ENCODE peak calls at places on chromosome 17, in seven cellular contexts. N is HCT116, J is esophagus squamous epithelium, X is prostate gland, T is uterus, S is A549, I is sigmoid colon. B is an unnamed sample.

GRCh38 chr17:80732268-80732667 is 187.6 kb downstream of the RPTOR start:
- DNase-seq in N (no peak), J (no peak), X (no peak), T (no peak), S (no peak), I (no peak), B (no peak)

GRCh38 chr17:62703776-62704380 is 76.4 kb downstream of the MRC2 start:
- DNase-seq in N (no peak), J (no peak), X (peak), T (peak), S (peak), I (peak), B (peak)

GRCh38 chr17:32755045-32755805 is 121.7 kb downstream of the MYO1D start:
- DNase-seq in N (peak), J (no peak), X (no peak), T (no peak), S (peak), I (no peak), B (no peak)

GRCh38 chr17:79791354-79792123 is 5.3 kb downstream of the CBX8 start:
- DNase-seq in N (no peak), J (no peak), X (no peak), T (no peak), S (no peak), I (no peak), B (no peak)

GRCh38 chr17:13561606-13562270 is 40.0 kb downstream of the HS3ST3A1 start:
- DNase-seq in N (no peak), J (no peak), X (no peak), T (no peak), S (peak), I (no peak), B (no peak)

GRCh38 chr17:34012709-34013375 is 242.2 kb upstream of the CCL2 start:
- DNase-seq in N (no peak), J (no peak), X (no peak), T (no peak), S (no peak), I (no peak), B (no peak)

GRCh38 chr17:60110586-60110985 is 31.9 kb upstream of the HEATR6 start:
- DNase-seq in N (no peak), J (no peak), X (no peak), T (no peak), S (no peak), I (no peak), B (no peak)

GRCh38 chr17:65963179-65963578 is 228.8 kb downstream of the CEP112 start:
- DNase-seq in N (no peak), J (no peak), X (no peak), T (no peak), S (no peak), I (no peak), B (no peak)

GRCh38 chr17:72756256-72756655 is 336.2 kb downstream of the SLC39A11 start:
- DNase-seq in N (no peak), J (no peak), X (no peak), T (no peak), S (no peak), I (no peak), B (no peak)

GRCh38 chr17:46818319-46818928 is at the start of gene WNT3:
- DNase-seq in N (no peak), J (no peak), X (no peak), T (no peak), S (no peak), I (no peak), B (no peak)

GRCh38 chr17:2926019-2926650 is 129.9 kb downstream of the RAP1GAP2 start:
- DNase-seq in N (no peak), J (no peak), X (no peak), T (no peak), S (peak), I (no peak), B (no peak)

GRCh38 chr17:67779098-67779672 is 46.1 kb upstream of the BPTF start:
- DNase-seq in N (peak), J (no peak), X (peak), T (peak), S (peak), I (peak), B (peak)

GRCh38 chr17:954431-955164 is 25.0 kb downstream of the NXN start:
- DNase-seq in N (no peak), J (no peak), X (no peak), T (peak), S (peak), I (no peak), B (no peak)

GRCh38 chr17:78341559-78342437 is 18.1 kb downstream of the SOCS3 start:
- DNase-seq in N (no peak), J (no peak), X (peak), T (peak), S (peak), I (peak), B (peak)

GRCh38 chr17:28193241-28193640 is 125.8 kb upstream of the TMEM97 start:
- DNase-seq in N (no peak), J (no peak), X (no peak), T (no peak), S (no peak), I (peak), B (no peak)

GRCh38 chr17:8122923-8123694 is 797 bp downstream of the HES7 start:
- DNase-seq in N (no peak), J (no peak), X (no peak), T (no peak), S (peak), I (no peak), B (no peak)

GRCh38 chr17:10197362-10197720 is 1.1 kb downstream of the GAS7 start:
- DNase-seq in N (no peak), J (no peak), X (no peak), T (no peak), S (no peak), I (peak), B (no peak)

GRCh38 chr17:77790143-77790829 is 168.2 kb upstream of the TNRC6C start:
- DNase-seq in N (no peak), J (no peak), X (no peak), T (no peak), S (no peak), I (no peak), B (no peak)

GRCh38 chr17:61209099-61209439 is 190.6 kb upstream of the TBX2 start:
- DNase-seq in N (no peak), J (no peak), X (no peak), T (no peak), S (no peak), I (no peak), B (no peak)

GRCh38 chr17:48997103-48997826 is at the start of gene IGF2BP1:
- DNase-seq in N (no peak), J (no peak), X (no peak), T (no peak), S (peak), I (no peak), B (no peak)

GRCh38 chr17:64786337-64786736 is 124.2 kb upstream of the SMURF2 start:
- DNase-seq in N (no peak), J (no peak), X (no peak), T (peak), S (no peak), I (peak), B (no peak)

GRCh38 chr17:58330997-58331814 is 2.6 kb upstream of the TSPOAP1 start:
- DNase-seq in N (no peak), J (no peak), X (no peak), T (no peak), S (no peak), I (no peak), B (peak)

GRCh38 chr17:76154935-76155845 is 14.1 kb upstream of the FOXJ1 start:
- DNase-seq in N (no peak), J (no peak), X (no peak), T (no peak), S (no peak), I (no peak), B (no peak)
- TF ChIP-seq POLR2A in N (no peak), J (no peak), X (no peak), T (no peak), S (no peak), I (no peak), B (no peak)

DNA sequence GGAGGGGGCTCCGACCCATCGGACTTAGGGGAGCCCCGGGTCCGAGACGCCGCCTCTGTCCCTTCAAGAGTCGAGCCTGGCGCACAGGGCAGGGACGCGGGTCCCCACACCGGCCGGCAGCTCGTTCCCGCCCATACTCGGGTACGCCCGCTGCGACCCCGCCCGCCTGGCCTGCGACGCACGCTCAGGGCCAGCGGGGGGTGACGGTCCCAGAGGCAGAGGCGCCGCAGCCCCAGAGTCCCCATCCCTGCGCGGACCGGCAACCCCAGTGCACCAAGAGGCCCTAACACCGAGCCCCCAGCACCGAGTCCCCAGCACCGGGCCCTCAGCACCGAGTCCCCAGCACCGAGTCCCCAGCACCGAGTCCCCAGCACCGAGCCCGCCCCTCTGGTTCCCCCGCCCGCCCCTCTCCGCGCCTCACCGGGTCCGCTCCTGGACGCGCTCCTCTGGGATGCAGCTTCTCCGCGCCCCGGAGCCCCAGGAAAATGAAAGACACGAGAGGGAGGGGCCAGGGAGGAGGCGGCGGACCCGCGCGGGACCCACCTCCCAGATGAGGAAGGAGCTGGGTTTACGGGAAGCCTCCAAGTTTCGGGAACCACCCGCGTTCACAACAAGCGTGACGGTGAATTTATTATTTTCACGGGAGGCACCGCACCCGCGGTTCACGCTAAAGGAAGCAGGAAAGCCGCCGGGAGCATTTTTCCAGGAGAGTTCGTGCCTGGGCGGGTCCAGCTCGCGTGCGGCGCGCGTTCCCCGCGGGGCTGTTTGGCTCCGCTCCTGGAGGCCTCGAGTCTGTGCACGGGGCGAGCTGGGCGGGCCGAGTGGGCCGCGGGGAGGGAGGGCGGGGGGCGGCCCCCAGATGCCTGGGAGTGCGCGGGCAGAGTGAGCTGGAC is at the start of gene SECTM1:
- DNase-seq in N (no peak), J (no peak), X (no peak), T (peak), S (no peak), I (peak), B (peak)
- H3K27ac ChIP-seq in N (peak), J (peak), X (peak), T (peak), S (peak), I (peak), B (peak)

GRCh38 chr17:50123649-50124349 is 6.2 kb downstream of the SAMD14 start:
- DNase-seq in N (no peak), J (no peak), X (no peak), T (no peak), S (no peak), I (no peak), B (no peak)
- H3K4me3 ChIP-seq in N (peak), J (no peak), X (no peak), T (no peak), S (no peak), I (no peak), B (no peak)

DNA sequence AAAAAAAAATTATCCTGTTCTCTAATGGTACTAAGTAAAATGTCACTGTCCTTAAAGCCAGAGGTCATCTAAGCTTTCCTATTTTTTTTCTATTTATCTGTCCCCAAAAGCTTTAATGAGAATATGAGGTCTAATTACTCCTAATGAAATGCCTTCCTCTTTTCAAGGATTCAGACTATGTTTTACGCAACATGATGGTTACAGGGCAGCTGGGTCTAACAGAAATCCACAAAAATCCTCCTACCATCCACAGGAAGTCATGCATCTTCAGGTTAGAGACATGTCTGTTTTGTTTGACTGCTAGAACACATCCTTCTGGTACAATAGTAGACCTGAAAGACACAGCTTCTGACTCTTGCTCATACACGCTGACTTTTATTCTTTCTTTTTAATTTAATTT is 29.7 kb upstream of the NSRP1 start:
- DNase-seq in N (no peak), J (no peak), X (no peak), T (no peak), S (no peak), I (no peak), B (no peak)
- TF ChIP-seq POLR2A in N (no peak), J (no peak), X (no peak), T (no peak), S (no peak), I (no peak), B (no peak)

GRCh38 chr17:19424934-19425868 is 14.2 kb downstream of the RNF112 start:
- DNase-seq in N (no peak), J (no peak), X (no peak), T (no peak), S (no peak), I (no peak), B (no peak)
- H3K27ac ChIP-seq in N (no peak), J (peak), X (no peak), T (peak), S (no peak), I (peak), B (no peak)

DNA sequence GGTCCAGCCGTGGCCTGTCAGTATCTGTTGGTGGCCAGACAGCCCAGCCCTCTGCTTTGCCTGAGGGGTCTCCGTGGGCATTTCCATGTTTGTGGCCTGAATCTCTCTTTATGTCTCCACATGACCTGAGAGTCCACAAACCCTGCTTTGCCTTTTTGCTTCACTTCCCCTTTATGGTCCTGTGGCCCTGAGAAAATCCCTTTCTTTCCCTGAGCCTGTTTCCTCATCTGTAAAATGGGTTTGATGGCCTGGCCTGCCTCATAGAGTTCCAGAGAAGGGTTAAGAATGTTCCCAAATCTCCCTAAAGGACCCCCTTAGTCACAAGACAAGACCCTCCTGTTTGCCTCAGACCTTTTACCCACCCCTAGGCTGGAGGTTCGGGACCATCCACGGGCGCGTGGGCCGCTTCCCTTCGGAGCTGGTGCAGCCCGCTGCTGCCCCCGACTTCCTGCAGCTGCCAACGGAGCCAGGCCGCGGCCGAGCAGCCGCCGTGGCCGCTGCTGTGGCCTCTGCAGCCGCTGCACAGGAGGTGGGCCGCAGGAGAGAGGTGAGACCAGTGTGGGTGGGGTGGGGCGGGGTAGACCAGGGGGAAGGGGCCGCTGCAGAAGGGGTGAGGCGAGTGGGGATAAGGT is 26.2 kb upstream of the ALKBH5 start:
- DNase-seq in N (no peak), J (no peak), X (no peak), T (no peak), S (no peak), I (no peak), B (no peak)
- H3K4me3 ChIP-seq in N (no peak), J (peak), X (no peak), T (no peak), S (no peak), I (no peak), B (peak)

GRCh38 chr17:42578282-42578869 is 847 bp upstream of the PSMC3IP start:
- DNase-seq in N (peak), J (no peak), X (peak), T (peak), S (peak), I (peak), B (peak)

GRCh38 chr17:42579794-42580551 is 2.4 kb upstream of the PSMC3IP start:
- DNase-seq in N (no peak), J (no peak), X (no peak), T (no peak), S (no peak), I (no peak), B (no peak)

GRCh38 chr17:42577140-42577531 is 393 bp downstream of the PSMC3IP start:
- DNase-seq in N (no peak), J (no peak), X (no peak), T (no peak), S (no peak), I (no peak), B (no peak)

GRCh38 chr17:42574463-42574862 is 3.1 kb downstream of the PSMC3IP start:
- DNase-seq in N (no peak), J (no peak), X (no peak), T (no peak), S (no peak), I (no peak), B (no peak)

DNA sequence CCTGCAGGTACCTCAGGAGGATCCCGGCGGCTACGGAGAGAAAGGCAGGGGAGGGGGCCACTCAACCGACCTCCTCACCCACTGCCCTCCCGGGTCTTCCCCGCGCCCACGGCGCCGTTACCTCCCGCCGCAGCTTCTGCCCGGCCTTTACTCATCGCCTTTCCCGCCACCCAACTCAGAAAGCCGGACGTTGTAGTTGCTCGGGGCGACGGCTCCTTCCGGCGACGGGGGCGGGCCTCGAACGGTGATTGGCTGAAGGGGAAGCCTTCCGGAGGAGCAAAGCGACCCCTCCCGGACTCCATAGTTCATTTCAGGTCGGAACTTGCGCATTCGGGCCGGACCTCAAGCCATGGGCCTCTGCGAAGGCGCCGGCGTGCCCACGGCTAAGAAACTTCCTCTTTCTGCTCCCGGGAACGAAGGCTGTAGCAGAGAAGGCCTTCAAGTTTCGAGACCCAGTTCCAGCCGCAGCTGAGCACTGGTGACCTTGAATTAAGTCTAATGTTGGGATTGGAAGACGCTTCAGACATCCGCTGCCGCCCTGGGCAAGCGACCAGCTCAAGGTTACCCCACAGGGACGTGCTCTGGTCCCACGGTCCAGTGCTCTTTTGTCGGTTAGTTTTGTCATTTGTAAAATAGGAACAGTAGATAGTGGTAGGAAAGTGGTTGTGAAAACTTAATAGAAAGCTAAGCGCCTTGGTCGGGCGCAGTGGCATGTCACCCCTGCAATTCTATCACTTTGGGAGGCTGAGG is at the start of gene PSMC3IP:
- DNase-seq in N (peak), J (peak), X (peak), T (peak), S (peak), I (peak), B (peak)
- TF ChIP-seq POLR2A in N (peak), J (no peak), X (peak), T (peak), S (peak), I (peak), B (peak)

GRCh38 chr17:76733618-76733957 is 3.5 kb downstream of the SRSF2 start:
- DNase-seq in N (no peak), J (no peak), X (no peak), T (no peak), S (no peak), I (no peak), B (no peak)
- H3K27ac ChIP-seq in N (peak), J (no peak), X (no peak), T (no peak), S (no peak), I (no peak), B (no peak)

GRCh38 chr17:70604854-70605253 is 435.5 kb downstream of the KCNJ2 start:
- DNase-seq in N (peak), J (no peak), X (no peak), T (no peak), S (peak), I (no peak), B (no peak)
- H3K4me3 ChIP-seq in N (no peak), J (no peak), X (no peak), T (no peak), S (no peak), I (no peak), B (no peak)